ENCODE peak calls at places on chromosomes 3 and 15, in nine cellular contexts. Q is left ventricle myocardium inferior, O is KG1, I is HCT116, M is Calu3, W is KBM-7, G is foreskin fibroblast, D is MCF 10A, Z is G401. T is an unnamed sample.

GRCh38 chr3:150699068-150699635 is 4.6 kb downstream of the ERICH6 start:
- DNase-seq in Q (no peak), O (no peak), I (no peak), M (peak; percentile 41), W (peak; percentile 43), G (peak; percentile 27), D (peak; percentile 22), Z (no peak), T (no peak)

GRCh38 chr3:101827211-101828174 is 21.8 kb upstream of the NFKBIZ start:
- DNase-seq in Q (peak; percentile 67), O (peak; percentile 61), I (peak; percentile 52), M (peak; percentile 55), W (peak; percentile 76), G (peak; percentile 46), D (peak; percentile 81), Z (peak; percentile 57), T (no peak)

GRCh38 chr3:11642455-11643162 is 1.1 kb downstream of the VGLL4 start:
- DNase-seq in Q (peak; percentile 83), O (peak; percentile 78), I (peak; percentile 16), M (peak; percentile 46), W (peak; percentile 95), G (peak; percentile 75), D (peak; percentile 67), Z (peak; percentile 44), T (peak; percentile 55)

GRCh38 chr3:125618851-125619250 is 23.6 kb upstream of the OSBPL11 start:
- DNase-seq in Q (no peak), O (no peak), I (no peak), M (no peak), W (no peak), G (no peak), D (no peak), Z (no peak), T (no peak)

GRCh38 chr3:128011140-128011539 is 41.1 kb upstream of the SEC61A1 start:
- DNase-seq in Q (no peak), O (no peak), I (peak; percentile 61), M (peak; percentile 94), W (peak; percentile 39), G (no peak), D (peak; percentile 61), Z (peak; percentile 19), T (no peak)

GRCh38 chr15:60397772-60398445 is at the start of gene ANXA2:
- DNase-seq in Q (peak; percentile 87), O (no peak), I (peak; percentile 70), M (peak; percentile 96), W (peak; percentile 71), G (peak; percentile 93), D (peak; percentile 90), Z (peak; percentile 8), T (no peak)

GRCh38 chr3:116614795-116615362 is 94.7 kb upstream of the TUSC7 start:
- DNase-seq in Q (no peak), O (no peak), I (no peak), M (no peak), W (no peak), G (no peak), D (peak; percentile 18), Z (peak; percentile 16), T (no peak)

GRCh38 chr3:72398781-72399180 is 449.5 kb downstream of the SHQ1 start:
- DNase-seq in Q (no peak), O (no peak), I (no peak), M (no peak), W (no peak), G (no peak), D (no peak), Z (no peak), T (no peak)

GRCh38 chr3:38782148-38782547 is 33.9 kb downstream of the SCN10A start:
- DNase-seq in Q (no peak), O (no peak), I (peak; percentile 37), M (peak; percentile 32), W (no peak), G (peak; percentile 2), D (no peak), Z (no peak), T (no peak)

GRCh38 chr3:98755601-98756000 is 7.5 kb upstream of the ST3GAL6 start:
- DNase-seq in Q (no peak), O (no peak), I (no peak), M (no peak), W (no peak), G (no peak), D (no peak), Z (no peak), T (no peak)

GRCh38 chr3:46422617-46423016 is 15.6 kb downstream of the CCRL2 start:
- DNase-seq in Q (no peak), O (no peak), I (no peak), M (peak; percentile 39), W (no peak), G (no peak), D (peak; percentile 92), Z (peak; percentile 34), T (no peak)

GRCh38 chr15:92631721-92632120 is 23.9 kb downstream of the FAM174B start:
- DNase-seq in Q (no peak), O (no peak), I (peak; percentile 6), M (no peak), W (peak; percentile 20), G (no peak), D (no peak), Z (no peak), T (no peak)

GRCh38 chr3:151087648-151088047 is 2.2 kb downstream of the MED12L start:
- DNase-seq in Q (no peak), O (no peak), I (no peak), M (no peak), W (no peak), G (no peak), D (no peak), Z (peak; percentile 54), T (no peak)

GRCh38 chr15:60062826-60063225 is 58.7 kb downstream of the FOXB1 start:
- DNase-seq in Q (no peak), O (no peak), I (no peak), M (no peak), W (no peak), G (peak; percentile 83), D (peak; percentile 35), Z (no peak), T (no peak)

GRCh38 chr3:129740120-129740519 is 133.6 kb upstream of the PLXND1 start:
- DNase-seq in Q (no peak), O (no peak), I (no peak), M (no peak), W (no peak), G (no peak), D (no peak), Z (no peak), T (no peak)

GRCh38 chr3:45562027-45562426 is 32.5 kb upstream of the LIMD1 start:
- DNase-seq in Q (no peak), O (no peak), I (no peak), M (no peak), W (no peak), G (no peak), D (no peak), Z (no peak), T (no peak)

GRCh38 chr3:23806322-23807160 is 786 bp downstream of the UBE2E1 start:
- DNase-seq in Q (peak; percentile 34), O (no peak), I (no peak), M (peak; percentile 14), W (no peak), G (no peak), D (no peak), Z (peak; percentile 50), T (no peak)

GRCh38 chr15:33160054-33160453 is 34.5 kb downstream of the FMN1 start:
- DNase-seq in Q (no peak), O (no peak), I (no peak), M (no peak), W (no peak), G (no peak), D (no peak), Z (no peak), T (no peak)

GRCh38 chr3:72844436-72844999 is 3.7 kb downstream of the SHQ1 start:
- DNase-seq in Q (no peak), O (no peak), I (no peak), M (no peak), W (no peak), G (no peak), D (peak; percentile 25), Z (no peak), T (no peak)

GRCh38 chr3:105274958-105275357 is 91.8 kb upstream of the ALCAM start:
- DNase-seq in Q (no peak), O (no peak), I (no peak), M (no peak), W (no peak), G (peak; percentile 58), D (peak; percentile 84), Z (no peak), T (no peak)

GRCh38 chr3:27176256-27176655 is 192.9 kb downstream of the NEK10 start:
- DNase-seq in Q (no peak), O (no peak), I (no peak), M (no peak), W (no peak), G (no peak), D (no peak), Z (no peak), T (no peak)

GRCh38 chr3:32438596-32439344 is 47.1 kb downstream of the CMTM7 start:
- DNase-seq in Q (no peak), O (no peak), I (no peak), M (no peak), W (no peak), G (no peak), D (no peak), Z (no peak), T (no peak)

GRCh38 chr3:129665024-129665768 is 58.7 kb upstream of the PLXND1 start:
- DNase-seq in Q (no peak), O (no peak), I (no peak), M (no peak), W (no peak), G (peak; percentile 72), D (peak; percentile 33), Z (no peak), T (no peak)

GRCh38 chr3:55313701-55314100 is 173.4 kb downstream of the WNT5A start:
- DNase-seq in Q (no peak), O (no peak), I (no peak), M (no peak), W (no peak), G (no peak), D (peak; percentile 44), Z (no peak), T (no peak)

GRCh38 chr3:73581134-73581846 is 43.5 kb downstream of the PDZRN3 start:
- DNase-seq in Q (no peak), O (no peak), I (no peak), M (no peak), W (no peak), G (no peak), D (no peak), Z (no peak), T (no peak)

GRCh38 chr3:23324745-23325144 is 121.6 kb downstream of the UBE2E2 start:
- DNase-seq in Q (no peak), O (no peak), I (no peak), M (no peak), W (peak; percentile 29), G (peak; percentile 8), D (peak; percentile 43), Z (no peak), T (no peak)

GRCh38 chr15:40844543-40844981 is 714 bp downstream of the SPINT1 start:
- DNase-seq in Q (peak; percentile 26), O (peak; percentile 12), I (no peak), M (no peak), W (peak; percentile 67), G (no peak), D (peak; percentile 49), Z (peak; percentile 29), T (no peak)

GRCh38 chr15:99986297-99987118 is 253.3 kb upstream of the LYSMD4 start:
- DNase-seq in Q (no peak), O (no peak), I (no peak), M (no peak), W (peak; percentile 17), G (no peak), D (no peak), Z (no peak), T (no peak)

GRCh38 chr15:80870893-80871292 is 91.7 kb downstream of the CEMIP start:
- DNase-seq in Q (no peak), O (no peak), I (no peak), M (no peak), W (no peak), G (peak; percentile 20), D (no peak), Z (no peak), T (no peak)

GRCh38 chr3:13555753-13556152 is 6.8 kb downstream of the FBLN2 start:
- DNase-seq in Q (no peak), O (no peak), I (no peak), M (no peak), W (no peak), G (no peak), D (no peak), Z (no peak), T (no peak)

GRCh38 chr3:53775834-53776251 is 70.4 kb downstream of the CHDH start:
- DNase-seq in Q (no peak), O (no peak), I (no peak), M (no peak), W (no peak), G (peak; percentile 35), D (peak; percentile 51), Z (no peak), T (no peak)

T was measured in brain pericyte.